ENCODE peak calls at places on chromosomes 16 and 17, in five cellular contexts. N, T, K, O and A are unnamed samples.

GRCh38 chr17:82410014-82410716 is 8.0 kb upstream of the HEXD start:
- DNase-seq in N (no peak), T (no peak), K (no peak), O (no peak), A (no peak)

GRCh38 chr17:48100591-48101011 is 677 bp downstream of the CBX1 start:
- DNase-seq in N (peak; percentile 73), T (peak; percentile 78), K (no peak), O (no peak), A (no peak)

GRCh38 chr17:55587608-55588139 is 76.4 kb upstream of the SMIM36 start:
- DNase-seq in N (no peak), T (no peak), K (no peak), O (no peak), A (no peak)

GRCh38 chr17:33506889-33507650 is 214.0 kb upstream of the ASIC2 start:
- DNase-seq in N (no peak), T (no peak), K (no peak), O (no peak), A (no peak)

GRCh38 chr17:37605813-37606505 is 3.3 kb downstream of the SYNRG start:
- DNase-seq in N (no peak), T (no peak), K (no peak), O (peak; percentile 6), A (peak; percentile 12)

GRCh38 chr16:65388592-65388991 is 266.7 kb upstream of the CDH11 start:
- DNase-seq in N (no peak), T (no peak), K (no peak), O (no peak), A (no peak)

GRCh38 chr16:75750516-75750915 is 24.2 kb upstream of the CPHXL start:
- DNase-seq in N (no peak), T (no peak), K (no peak), O (no peak), A (no peak)

GRCh38 chr16:78298986-78299385 is 199.5 kb downstream of the WWOX start:
- DNase-seq in N (no peak), T (no peak), K (no peak), O (no peak), A (no peak)

GRCh38 chr17:75512946-75513666 is 2.2 kb downstream of the CASKIN2 start:
- DNase-seq in N (no peak), T (no peak), K (no peak), O (no peak), A (no peak)

GRCh38 chr17:79176792-79177601 is 102.4 kb downstream of the ENGASE start:
- DNase-seq in N (no peak), T (no peak), K (no peak), O (no peak), A (no peak)

GRCh38 chr17:48990882-48991357 is 6.3 kb upstream of the IGF2BP1 start:
- DNase-seq in N (no peak), T (peak; percentile 71), K (no peak), O (no peak), A (no peak)

GRCh38 chr16:31537362-31537921 is 9.7 kb downstream of the AHSP start:
- DNase-seq in N (no peak), T (peak; percentile 7), K (peak; percentile 62), O (no peak), A (no peak)

GRCh38 chr17:17841620-17842025 is 4.8 kb upstream of the SREBF1 start:
- DNase-seq in N (no peak), T (no peak), K (no peak), O (no peak), A (no peak)

GRCh38 chr16:13919330-13919682 is 648 bp upstream of the ERCC4 start:
- DNase-seq in N (no peak), T (peak; percentile 62), K (no peak), O (peak; percentile 1), A (no peak)

GRCh38 chr16:83513006-83513755 is 294.6 kb upstream of the HSBP1 start:
- DNase-seq in N (no peak), T (no peak), K (no peak), O (no peak), A (no peak)

GRCh38 chr16:83508295-83508694 is 299.5 kb upstream of the HSBP1 start:
- DNase-seq in N (no peak), T (no peak), K (no peak), O (no peak), A (no peak)

GRCh38 chr16:83515395-83515794 is 292.4 kb upstream of the HSBP1 start:
- DNase-seq in N (no peak), T (no peak), K (no peak), O (no peak), A (no peak)

DNA sequence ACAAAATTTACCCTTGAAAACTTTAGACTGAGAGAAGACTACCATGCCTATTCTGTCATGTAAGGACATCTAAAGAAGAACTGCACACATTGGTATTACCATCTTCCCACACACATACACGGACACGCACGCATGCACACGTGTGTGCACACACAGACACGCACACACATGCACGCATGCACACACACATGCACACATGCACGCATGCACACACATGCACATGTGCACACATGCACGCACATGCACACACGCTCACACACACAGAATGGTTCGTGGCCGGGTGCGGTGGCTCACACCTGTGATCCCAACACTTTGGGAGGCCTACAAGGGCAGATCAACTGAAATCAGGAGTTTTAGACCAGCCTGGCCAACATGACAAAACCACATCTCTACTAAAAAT is 296.9 kb upstream of the HSBP1 start:
- DNase-seq in N (no peak), T (no peak), K (no peak), O (no peak), A (no peak)
- H3K27ac ChIP-seq in N (no peak overlapping the region), T (no peak overlapping the region), K (no peak overlapping the region), O (no peak overlapping the region), A (no peak overlapping the region)

GRCh38 chr17:43533699-43534098 is 12.4 kb downstream of the ETV4 start:
- DNase-seq in N (no peak), T (no peak), K (no peak), O (no peak), A (no peak)

GRCh38 chr17:43530303-43531081 is 15.6 kb downstream of the ETV4 start:
- DNase-seq in N (no peak), T (peak; percentile 90), K (peak; percentile 70), O (no peak), A (no peak)

GRCh38 chr17:43531955-43532354 is 14.2 kb downstream of the ETV4 start:
- DNase-seq in N (no peak), T (no peak), K (no peak), O (no peak), A (no peak)

GRCh38 chr17:43531082-43531378 is 15.1 kb downstream of the ETV4 start:
- DNase-seq in N (no peak), T (no peak), K (no peak), O (no peak), A (no peak)

GRCh38 chr17:43532581-43532980 is 13.6 kb downstream of the ETV4 start:
- DNase-seq in N (no peak), T (no peak), K (no peak), O (no peak), A (no peak)
- H3K27ac ChIP-seq in N (no peak overlapping the region), T (no peak overlapping the region), K (no peak overlapping the region), O (no peak overlapping the region), A (no peak overlapping the region)

DNA sequence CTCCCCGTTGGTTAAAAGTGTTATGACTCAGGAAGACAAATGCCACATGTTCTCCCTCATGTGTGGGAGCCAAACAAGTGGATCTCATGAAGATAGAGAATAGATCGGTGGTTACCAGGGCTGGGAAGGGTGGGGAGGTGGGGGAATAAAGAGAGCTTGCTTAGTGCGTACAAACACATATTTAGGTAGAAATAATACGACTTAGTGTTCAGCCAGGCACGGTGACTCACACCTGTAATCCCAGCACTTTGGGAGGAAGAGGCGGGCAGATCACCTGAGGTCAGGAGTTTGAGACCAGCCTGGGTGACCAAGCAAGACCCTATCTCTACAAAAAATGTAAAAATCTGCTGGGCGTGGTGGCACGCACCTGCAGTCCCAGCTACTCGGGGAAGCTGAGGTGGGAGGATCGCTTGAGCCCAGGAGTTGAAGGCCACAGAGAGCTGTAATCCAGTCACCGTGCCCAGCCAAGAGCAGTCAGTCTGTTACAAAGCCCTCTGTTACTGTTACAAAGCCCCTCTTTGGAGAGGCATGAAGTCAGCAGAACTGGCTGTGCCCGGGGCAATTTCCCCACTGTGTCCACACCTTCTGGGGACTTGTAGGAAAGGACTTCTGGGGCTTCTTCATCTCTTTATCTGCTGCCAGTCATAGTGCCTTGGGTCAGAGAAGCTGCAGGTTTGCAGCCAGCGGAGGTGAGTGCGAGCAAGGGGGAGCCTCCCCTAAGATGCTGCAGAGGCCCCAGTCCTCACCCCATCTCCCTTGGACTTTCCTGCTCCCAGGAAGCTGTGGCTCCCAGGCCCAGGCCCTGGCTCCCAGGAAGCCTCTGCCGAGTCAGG is 4.3 kb upstream of the ALDH3A1 start:
- DNase-seq in N (peak; percentile 81), T (no peak), K (no peak), O (no peak), A (no peak)
- H3K27ac ChIP-seq in N (peak overlapping the region; percentile 100), T (no peak overlapping the region), K (no peak overlapping the region), O (no peak overlapping the region), A (no peak overlapping the region)

GRCh38 chr17:60244656-60245055 is 94.9 kb downstream of the CA4 start:
- DNase-seq in N (no peak), T (no peak), K (no peak), O (no peak), A (no peak)

DNA sequence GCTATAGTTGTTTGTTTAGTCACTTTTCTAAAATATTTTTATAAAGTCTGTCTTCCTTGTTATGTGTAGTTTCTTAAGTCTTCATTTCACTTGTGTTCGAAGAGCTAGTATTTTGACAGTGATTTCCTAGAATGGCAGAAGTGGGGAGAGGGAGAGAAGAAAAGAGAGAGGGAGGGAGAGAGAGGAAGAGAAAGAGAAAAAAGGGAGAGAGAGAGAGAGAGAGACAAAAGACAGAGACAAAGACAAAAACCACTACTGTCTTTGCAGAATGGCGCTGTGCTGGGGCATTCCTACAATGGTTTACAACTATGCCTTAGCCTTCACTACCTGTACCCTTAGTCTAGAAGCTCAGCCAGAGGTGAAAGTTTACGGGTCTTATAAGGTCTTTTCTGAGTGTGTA is 90.5 kb downstream of the CA4 start:
- DNase-seq in N (no peak), T (no peak), K (no peak), O (no peak), A (no peak)
- H3K27ac ChIP-seq in N (no peak overlapping the region), T (no peak overlapping the region), K (no peak overlapping the region), O (no peak overlapping the region), A (no peak overlapping the region)

DNA sequence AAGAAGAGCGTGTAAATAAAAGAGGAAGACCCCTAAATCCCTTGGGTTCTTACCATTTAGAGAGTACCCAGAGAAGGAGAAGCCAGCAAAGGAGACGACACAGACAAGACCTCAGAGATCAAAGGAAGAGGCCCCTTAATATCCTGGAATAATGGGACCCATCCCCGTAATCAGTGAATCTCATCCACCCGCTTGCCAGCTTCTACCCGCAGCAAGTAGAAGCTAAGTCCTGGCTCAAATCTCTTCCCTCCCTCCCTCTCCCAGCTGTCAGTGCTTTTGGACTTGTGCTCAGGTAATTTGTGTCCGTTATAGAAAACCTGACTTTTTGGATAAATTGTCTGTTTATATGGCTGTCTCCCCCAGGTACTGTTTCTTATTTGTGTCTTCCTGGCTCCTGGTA is 1.9 kb downstream of the LYRM1 start:
- DNase-seq in N (no peak), T (no peak), K (no peak), O (no peak), A (no peak)
- H3K27ac ChIP-seq in N (peak overlapping the region; percentile 99), T (no peak overlapping the region), K (no peak overlapping the region), O (no peak overlapping the region), A (no peak overlapping the region)

DNA sequence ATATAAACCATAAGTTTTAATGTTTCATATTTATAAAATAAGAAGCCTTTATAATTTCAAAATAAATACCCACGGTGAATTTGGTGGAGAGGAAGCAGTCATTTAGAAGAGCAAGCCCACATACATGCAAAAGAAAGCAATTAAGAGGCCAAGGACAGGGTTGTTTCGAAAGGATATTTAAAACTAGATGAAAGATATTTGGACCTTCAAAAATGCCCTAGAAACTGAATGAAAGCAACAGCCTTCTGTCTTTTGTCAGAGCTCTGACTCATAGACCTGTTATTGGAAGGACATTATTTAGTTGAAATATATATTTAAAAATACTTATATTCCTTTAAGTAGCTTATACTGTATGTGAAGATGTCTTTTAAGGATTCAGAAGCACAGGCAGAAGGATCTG is 8.6 kb upstream of the METTL9 start:
- DNase-seq in N (no peak), T (no peak), K (no peak), O (no peak), A (no peak)
- H3K27ac ChIP-seq in N (peak overlapping the region; percentile 84), T (no peak overlapping the region), K (no peak overlapping the region), O (no peak overlapping the region), A (no peak overlapping the region)